ENCODE peak calls at places on chromosomes 6 and 20, in eight cellular contexts. One of them, this sample, is unnamed.

GRCh38 chr6:27209659-27210269 is 37.7 kb upstream of the PRSS16 start:
- DNase-seq in amniotic stem cell: no peak
- DNase-seq in NCI-H1105: no peak
- DNase-seq in NCI-H460: peak; percentile 17
- DNase-seq in A549: no peak
- DNase-seq in RPMI7951: no peak
- DNase-seq in lung microvascular endothelial cell: no peak
- DNase-seq in sciatic nerve: no peak
- DNase-seq in this sample: no peak

GRCh38 chr6:32177182-32177787 is 920 bp upstream of the RNF5 start:
- DNase-seq in A549: no peak
- DNase-seq in sciatic nerve: no peak
- DNase-seq in RPMI7951: no peak
- DNase-seq in lung microvascular endothelial cell: peak; percentile 73
- DNase-seq in NCI-H1105: peak; percentile 86
- DNase-seq in NCI-H460: peak; percentile 22
- DNase-seq in amniotic stem cell: peak; percentile 56
- DNase-seq in this sample: no peak

GRCh38 chr20:9617062-9617461 is 102.7 kb downstream of the LAMP5 start:
- DNase-seq in NCI-H460: peak; percentile 70
- DNase-seq in A549: peak; percentile 65
- DNase-seq in sciatic nerve: peak; percentile 71
- DNase-seq in lung microvascular endothelial cell: peak; percentile 70
- DNase-seq in amniotic stem cell: peak; percentile 39
- DNase-seq in NCI-H1105: peak; percentile 60
- DNase-seq in RPMI7951: peak; percentile 64
- DNase-seq in this sample: no peak

GRCh38 chr6:106666290-106667021 is 37.1 kb downstream of the QRSL1 start:
- DNase-seq in RPMI7951: no peak
- DNase-seq in lung microvascular endothelial cell: no peak
- DNase-seq in amniotic stem cell: no peak
- DNase-seq in NCI-H1105: no peak
- DNase-seq in A549: no peak
- DNase-seq in NCI-H460: no peak
- DNase-seq in sciatic nerve: no peak
- DNase-seq in this sample: no peak

GRCh38 chr6:33167374-33168148 is 24.7 kb downstream of the COL11A2 start:
- DNase-seq in lung microvascular endothelial cell: no peak
- DNase-seq in NCI-H1105: no peak
- DNase-seq in amniotic stem cell: no peak
- DNase-seq in NCI-H460: no peak
- DNase-seq in sciatic nerve: no peak
- DNase-seq in RPMI7951: no peak
- DNase-seq in A549: no peak
- DNase-seq in this sample: peak; percentile 59

GRCh38 chr6:43952746-43953145 is 174.5 kb downstream of the MRPL14 start:
- DNase-seq in amniotic stem cell: no peak
- DNase-seq in sciatic nerve: no peak
- DNase-seq in lung microvascular endothelial cell: peak; percentile 19
- DNase-seq in A549: no peak
- DNase-seq in RPMI7951: no peak
- DNase-seq in NCI-H460: no peak
- DNase-seq in NCI-H1105: no peak
- DNase-seq in this sample: no peak

GRCh38 chr20:23482138-23482537 is 8.8 kb upstream of the CST8 start:
- DNase-seq in RPMI7951: no peak
- DNase-seq in sciatic nerve: no peak
- DNase-seq in lung microvascular endothelial cell: no peak
- DNase-seq in NCI-H1105: no peak
- DNase-seq in NCI-H460: no peak
- DNase-seq in amniotic stem cell: no peak
- DNase-seq in A549: no peak
- DNase-seq in this sample: no peak

GRCh38 chr6:145670306-145670705 is 65.0 kb downstream of the EPM2A start:
- DNase-seq in sciatic nerve: no peak
- DNase-seq in NCI-H1105: no peak
- DNase-seq in amniotic stem cell: no peak
- DNase-seq in RPMI7951: no peak
- DNase-seq in A549: no peak
- DNase-seq in lung microvascular endothelial cell: peak; percentile 79
- DNase-seq in NCI-H460: no peak
- DNase-seq in this sample: no peak

GRCh38 chr6:139568956-139569538 is 194.6 kb upstream of the CITED2 start:
- DNase-seq in sciatic nerve: no peak
- DNase-seq in amniotic stem cell: peak; percentile 17
- DNase-seq in NCI-H1105: no peak
- DNase-seq in A549: no peak
- DNase-seq in lung microvascular endothelial cell: peak; percentile 91
- DNase-seq in NCI-H460: no peak
- DNase-seq in RPMI7951: peak; percentile 83
- DNase-seq in this sample: no peak

GRCh38 chr20:36629719-36630340 is 16.2 kb downstream of the SLA2 start:
- DNase-seq in NCI-H1105: no peak
- DNase-seq in NCI-H460: no peak
- DNase-seq in RPMI7951: no peak
- DNase-seq in A549: no peak
- DNase-seq in lung microvascular endothelial cell: no peak
- DNase-seq in sciatic nerve: no peak
- DNase-seq in amniotic stem cell: no peak
- DNase-seq in this sample: no peak

GRCh38 chr20:50837532-50838321 is 42.9 kb downstream of the BCAS4 start:
- DNase-seq in sciatic nerve: no peak
- DNase-seq in RPMI7951: peak; percentile 81
- DNase-seq in A549: no peak
- DNase-seq in NCI-H460: no peak
- DNase-seq in amniotic stem cell: no peak
- DNase-seq in lung microvascular endothelial cell: no peak
- DNase-seq in NCI-H1105: no peak
- DNase-seq in this sample: no peak

GRCh38 chr6:97876711-97877110 is 593.7 kb upstream of the MMS22L start:
- DNase-seq in sciatic nerve: no peak
- DNase-seq in amniotic stem cell: no peak
- DNase-seq in NCI-H460: no peak
- DNase-seq in A549: no peak
- DNase-seq in NCI-H1105: no peak
- DNase-seq in RPMI7951: no peak
- DNase-seq in lung microvascular endothelial cell: no peak
- DNase-seq in this sample: no peak

GRCh38 chr6:1538348-1538747 is 71.4 kb upstream of the FOXC1 start:
- DNase-seq in NCI-H460: no peak
- DNase-seq in NCI-H1105: no peak
- DNase-seq in lung microvascular endothelial cell: no peak
- DNase-seq in amniotic stem cell: no peak
- DNase-seq in sciatic nerve: no peak
- DNase-seq in RPMI7951: no peak
- DNase-seq in A549: no peak
- DNase-seq in this sample: no peak

GRCh38 chr6:152094276-152094675 is 286.8 kb downstream of the ESR1 start:
- DNase-seq in lung microvascular endothelial cell: no peak
- DNase-seq in sciatic nerve: no peak
- DNase-seq in NCI-H460: no peak
- DNase-seq in RPMI7951: no peak
- DNase-seq in amniotic stem cell: no peak
- DNase-seq in A549: no peak
- DNase-seq in NCI-H1105: no peak
- DNase-seq in this sample: no peak

GRCh38 chr20:62580052-62580451 is 62.3 kb upstream of the SLCO4A1 start:
- DNase-seq in RPMI7951: no peak
- DNase-seq in A549: no peak
- DNase-seq in lung microvascular endothelial cell: no peak
- DNase-seq in NCI-H1105: no peak
- DNase-seq in sciatic nerve: no peak
- DNase-seq in NCI-H460: no peak
- DNase-seq in amniotic stem cell: no peak
- DNase-seq in this sample: no peak

GRCh38 chr20:36613974-36614373 is 8.4 kb downstream of the RAB5IF start:
- DNase-seq in amniotic stem cell: no peak
- DNase-seq in lung microvascular endothelial cell: no peak
- DNase-seq in NCI-H460: no peak
- DNase-seq in RPMI7951: no peak
- DNase-seq in sciatic nerve: no peak
- DNase-seq in NCI-H1105: no peak
- DNase-seq in A549: no peak
- DNase-seq in this sample: peak; percentile 72

GRCh38 chr6:157264701-157265100 is 58.6 kb downstream of the TMEM242 start:
- DNase-seq in amniotic stem cell: no peak
- DNase-seq in NCI-H1105: peak; percentile 40
- DNase-seq in A549: no peak
- DNase-seq in sciatic nerve: no peak
- DNase-seq in RPMI7951: no peak
- DNase-seq in lung microvascular endothelial cell: no peak
- DNase-seq in NCI-H460: no peak
- DNase-seq in this sample: no peak

GRCh38 chr20:59082981-59083380 is 40.4 kb upstream of the PRELID3B start:
- DNase-seq in NCI-H1105: no peak
- DNase-seq in RPMI7951: peak; percentile 44
- DNase-seq in lung microvascular endothelial cell: no peak
- DNase-seq in A549: no peak
- DNase-seq in amniotic stem cell: peak; percentile 28
- DNase-seq in sciatic nerve: no peak
- DNase-seq in NCI-H460: peak; percentile 30
- DNase-seq in this sample: no peak

GRCh38 chr6:148964467-148964866 is 217.6 kb downstream of the UST start:
- DNase-seq in A549: no peak
- DNase-seq in amniotic stem cell: no peak
- DNase-seq in NCI-H460: no peak
- DNase-seq in NCI-H1105: no peak
- DNase-seq in RPMI7951: no peak
- DNase-seq in lung microvascular endothelial cell: no peak
- DNase-seq in sciatic nerve: no peak
- DNase-seq in this sample: no peak

GRCh38 chr20:20793570-20793969 is 81.1 kb upstream of the RALGAPA2 start:
- DNase-seq in amniotic stem cell: no peak
- DNase-seq in RPMI7951: no peak
- DNase-seq in NCI-H460: no peak
- DNase-seq in A549: no peak
- DNase-seq in lung microvascular endothelial cell: no peak
- DNase-seq in sciatic nerve: no peak
- DNase-seq in NCI-H1105: no peak
- DNase-seq in this sample: no peak

GRCh38 chr6:16836186-16836981 is 75.1 kb upstream of the ATXN1 start:
- DNase-seq in NCI-H1105: no peak
- DNase-seq in amniotic stem cell: no peak
- DNase-seq in A549: no peak
- DNase-seq in lung microvascular endothelial cell: no peak
- DNase-seq in sciatic nerve: no peak
- DNase-seq in RPMI7951: peak; percentile 62
- DNase-seq in NCI-H460: no peak
- DNase-seq in this sample: no peak

GRCh38 chr6:56040875-56041274 is 165.5 kb upstream of the BMP5 start:
- DNase-seq in RPMI7951: peak; percentile 20
- DNase-seq in NCI-H1105: no peak
- DNase-seq in NCI-H460: no peak
- DNase-seq in lung microvascular endothelial cell: no peak
- DNase-seq in sciatic nerve: no peak
- DNase-seq in amniotic stem cell: no peak
- DNase-seq in A549: no peak
- DNase-seq in this sample: no peak

GRCh38 chr6:42100029-42100901 is 42.2 kb downstream of the C6orf132 start:
- DNase-seq in amniotic stem cell: no peak
- DNase-seq in sciatic nerve: no peak
- DNase-seq in NCI-H1105: no peak
- DNase-seq in lung microvascular endothelial cell: peak; percentile 67
- DNase-seq in RPMI7951: peak; percentile 69
- DNase-seq in A549: no peak
- DNase-seq in NCI-H460: no peak
- DNase-seq in this sample: no peak

GRCh38 chr6:52102330-52102932 is 15.0 kb upstream of the PKHD1 start:
- DNase-seq in RPMI7951: no peak
- DNase-seq in amniotic stem cell: no peak
- DNase-seq in A549: no peak
- DNase-seq in NCI-H1105: no peak
- DNase-seq in NCI-H460: no peak
- DNase-seq in sciatic nerve: no peak
- DNase-seq in lung microvascular endothelial cell: no peak
- DNase-seq in this sample: no peak

GRCh38 chr6:142416179-142416578 is 114.4 kb downstream of the ADGRG6 start:
- DNase-seq in amniotic stem cell: peak; percentile 93
- DNase-seq in NCI-H460: no peak
- DNase-seq in NCI-H1105: no peak
- DNase-seq in RPMI7951: peak; percentile 94
- DNase-seq in lung microvascular endothelial cell: peak; percentile 98
- DNase-seq in sciatic nerve: no peak
- DNase-seq in A549: no peak
- DNase-seq in this sample: no peak

GRCh38 chr6:32885698-32886286 is 31.8 kb downstream of the PSMB9 start:
- DNase-seq in amniotic stem cell: peak; percentile 53
- DNase-seq in lung microvascular endothelial cell: peak; percentile 77
- DNase-seq in NCI-H1105: peak; percentile 64
- DNase-seq in A549: peak; percentile 39
- DNase-seq in NCI-H460: peak; percentile 58
- DNase-seq in sciatic nerve: no peak
- DNase-seq in RPMI7951: peak; percentile 73
- DNase-seq in this sample: no peak

GRCh38 chr6:36126553-36127458 is 3.5 kb upstream of the MAPK13 start:
- DNase-seq in amniotic stem cell: no peak
- DNase-seq in NCI-H1105: no peak
- DNase-seq in lung microvascular endothelial cell: peak; percentile 59
- DNase-seq in NCI-H460: no peak
- DNase-seq in A549: no peak
- DNase-seq in sciatic nerve: no peak
- DNase-seq in RPMI7951: peak; percentile 44
- DNase-seq in this sample: no peak

GRCh38 chr20:48015943-48016723 is 230.9 kb upstream of the SULF2 start:
- DNase-seq in sciatic nerve: no peak
- DNase-seq in A549: no peak
- DNase-seq in NCI-H1105: no peak
- DNase-seq in amniotic stem cell: peak; percentile 60
- DNase-seq in NCI-H460: no peak
- DNase-seq in lung microvascular endothelial cell: no peak
- DNase-seq in RPMI7951: peak; percentile 92
- DNase-seq in this sample: no peak

GRCh38 chr6:110938176-110938575 is 20.3 kb upstream of the GTF3C6 start:
- DNase-seq in NCI-H1105: no peak
- DNase-seq in amniotic stem cell: no peak
- DNase-seq in NCI-H460: no peak
- DNase-seq in lung microvascular endothelial cell: no peak
- DNase-seq in RPMI7951: peak; percentile 56
- DNase-seq in A549: no peak
- DNase-seq in sciatic nerve: no peak
- DNase-seq in this sample: no peak

GRCh38 chr6:62393608-62394007 is 107.6 kb upstream of the KHDRBS2 start:
- DNase-seq in lung microvascular endothelial cell: no peak
- DNase-seq in NCI-H460: no peak
- DNase-seq in sciatic nerve: no peak
- DNase-seq in A549: no peak
- DNase-seq in NCI-H1105: no peak
- DNase-seq in amniotic stem cell: no peak
- DNase-seq in RPMI7951: no peak
- DNase-seq in this sample: no peak

GRCh38 chr6:16206595-16207037 is 31.8 kb upstream of the GMPR start:
- DNase-seq in NCI-H1105: peak; percentile 60
- DNase-seq in lung microvascular endothelial cell: peak; percentile 92
- DNase-seq in A549: peak; percentile 49
- DNase-seq in RPMI7951: peak; percentile 92
- DNase-seq in sciatic nerve: no peak
- DNase-seq in NCI-H460: peak; percentile 40
- DNase-seq in amniotic stem cell: peak; percentile 66
- DNase-seq in this sample: no peak

GRCh38 chr20:17617868-17618672 is 48.2 kb downstream of the DSTN start:
- DNase-seq in NCI-H460: no peak
- DNase-seq in amniotic stem cell: no peak
- DNase-seq in sciatic nerve: peak; percentile 56
- DNase-seq in NCI-H1105: peak; percentile 75
- DNase-seq in RPMI7951: no peak
- DNase-seq in A549: no peak
- DNase-seq in lung microvascular endothelial cell: no peak
- DNase-seq in this sample: peak; percentile 76

This sample was measured in upper lobe of right lung.